ENCODE peak calls at places on chromosomes 13 and 19, in seven cellular contexts. One of them, this sample, is unnamed.

GRCh38 chr19:47228168-47228936 is 2.6 kb downstream of the BBC3 start:
- DNase-seq in suprapubic skin: peak; percentile 84
- DNase-seq in AG04450: no peak
- DNase-seq in upper lobe of right lung: peak; percentile 84
- DNase-seq in fibroblast of lung: no peak
- DNase-seq in ascending aorta: no peak
- DNase-seq in Caco-2: peak; percentile 73
- DNase-seq in this sample: no peak

GRCh38 chr13:100541882-100542545 is 46.6 kb downstream of the GGACT start:
- DNase-seq in suprapubic skin: no peak
- DNase-seq in AG04450: no peak
- DNase-seq in upper lobe of right lung: no peak
- DNase-seq in fibroblast of lung: no peak
- DNase-seq in ascending aorta: no peak
- DNase-seq in Caco-2: no peak
- DNase-seq in this sample: no peak

GRCh38 chr19:55947532-55947931 is at the start of gene NLRP8:
- DNase-seq in suprapubic skin: no peak
- DNase-seq in AG04450: no peak
- DNase-seq in upper lobe of right lung: no peak
- DNase-seq in fibroblast of lung: no peak
- DNase-seq in ascending aorta: no peak
- DNase-seq in Caco-2: no peak
- DNase-seq in this sample: no peak

GRCh38 chr13:99307648-99308339 is 595 bp upstream of the GPR183 start:
- DNase-seq in suprapubic skin: no peak
- DNase-seq in AG04450: no peak
- DNase-seq in upper lobe of right lung: no peak
- DNase-seq in fibroblast of lung: peak; percentile 90
- DNase-seq in ascending aorta: no peak
- DNase-seq in Caco-2: no peak
- DNase-seq in this sample: no peak

GRCh38 chr19:7746903-7747884 is at the start of gene CD209:
- DNase-seq in suprapubic skin: no peak
- DNase-seq in AG04450: no peak
- DNase-seq in upper lobe of right lung: no peak
- DNase-seq in fibroblast of lung: no peak
- DNase-seq in ascending aorta: no peak
- DNase-seq in Caco-2: no peak
- DNase-seq in this sample: no peak

GRCh38 chr13:93235258-93236015 is 8.8 kb downstream of the GPC6 start:
- DNase-seq in suprapubic skin: no peak
- DNase-seq in AG04450: no peak
- DNase-seq in upper lobe of right lung: no peak
- DNase-seq in fibroblast of lung: peak; percentile 83
- DNase-seq in ascending aorta: no peak
- DNase-seq in Caco-2: no peak
- DNase-seq in this sample: no peak

GRCh38 chr13:69565334-69565733 is 542.3 kb upstream of the ATXN8OS start:
- DNase-seq in suprapubic skin: no peak
- DNase-seq in AG04450: no peak
- DNase-seq in upper lobe of right lung: no peak
- DNase-seq in fibroblast of lung: peak; percentile 79
- DNase-seq in ascending aorta: no peak
- DNase-seq in Caco-2: peak; percentile 54
- DNase-seq in this sample: no peak

GRCh38 chr13:99991013-99991805 is 9.6 kb downstream of the ZIC2 start:
- DNase-seq in suprapubic skin: no peak
- DNase-seq in AG04450: no peak
- DNase-seq in upper lobe of right lung: no peak
- DNase-seq in fibroblast of lung: no peak
- DNase-seq in ascending aorta: no peak
- DNase-seq in Caco-2: no peak
- DNase-seq in this sample: no peak

GRCh38 chr13:75226755-75227435 is 255.1 kb downstream of the TBC1D4 start:
- DNase-seq in suprapubic skin: no peak
- DNase-seq in AG04450: peak; percentile 54
- DNase-seq in upper lobe of right lung: no peak
- DNase-seq in fibroblast of lung: peak; percentile 99
- DNase-seq in ascending aorta: no peak
- DNase-seq in Caco-2: no peak
- DNase-seq in this sample: peak; percentile 82

GRCh38 chr13:102317593-102317992 is 84.3 kb downstream of the FGF14 start:
- DNase-seq in suprapubic skin: peak; percentile 63
- DNase-seq in AG04450: no peak
- DNase-seq in upper lobe of right lung: peak; percentile 67
- DNase-seq in fibroblast of lung: peak; percentile 61
- DNase-seq in ascending aorta: peak; percentile 28
- DNase-seq in Caco-2: no peak
- DNase-seq in this sample: no peak

GRCh38 chr13:20099319-20099718 is 61.5 kb downstream of the GJA3 start:
- DNase-seq in suprapubic skin: no peak
- DNase-seq in AG04450: no peak
- DNase-seq in upper lobe of right lung: no peak
- DNase-seq in fibroblast of lung: no peak
- DNase-seq in ascending aorta: no peak
- DNase-seq in Caco-2: no peak
- DNase-seq in this sample: no peak

GRCh38 chr19:49014123-49014869 is 2.6 kb downstream of the LHB start:
- DNase-seq in suprapubic skin: no peak
- DNase-seq in AG04450: no peak
- DNase-seq in upper lobe of right lung: no peak
- DNase-seq in fibroblast of lung: peak; percentile 38
- DNase-seq in ascending aorta: no peak
- DNase-seq in Caco-2: no peak
- DNase-seq in this sample: no peak

GRCh38 chr13:74647991-74648390 is 513.8 kb upstream of the KLF12 start:
- DNase-seq in suprapubic skin: no peak
- DNase-seq in AG04450: no peak
- DNase-seq in upper lobe of right lung: no peak
- DNase-seq in fibroblast of lung: no peak
- DNase-seq in ascending aorta: no peak
- DNase-seq in Caco-2: no peak
- DNase-seq in this sample: no peak

GRCh38 chr13:99805361-99805760 is 166.2 kb downstream of the ZIC5 start:
- DNase-seq in suprapubic skin: no peak
- DNase-seq in AG04450: no peak
- DNase-seq in upper lobe of right lung: no peak
- DNase-seq in fibroblast of lung: no peak
- DNase-seq in ascending aorta: no peak
- DNase-seq in Caco-2: no peak
- DNase-seq in this sample: no peak

GRCh38 chr13:99086149-99086868 is 108.4 kb upstream of the DOCK9 start:
- DNase-seq in suprapubic skin: peak; percentile 66
- DNase-seq in AG04450: no peak
- DNase-seq in upper lobe of right lung: peak; percentile 83
- DNase-seq in fibroblast of lung: peak; percentile 65
- DNase-seq in ascending aorta: no peak
- DNase-seq in Caco-2: peak; percentile 49
- DNase-seq in this sample: no peak

GRCh38 chr13:71754407-71754974 is 112.5 kb downstream of the DACH1 start:
- DNase-seq in suprapubic skin: no peak
- DNase-seq in AG04450: no peak
- DNase-seq in upper lobe of right lung: no peak
- DNase-seq in fibroblast of lung: no peak
- DNase-seq in ascending aorta: no peak
- DNase-seq in Caco-2: no peak
- DNase-seq in this sample: no peak

GRCh38 chr19:46606019-46606418 is 4.9 kb downstream of the CALM3 start:
- DNase-seq in suprapubic skin: peak; percentile 48
- DNase-seq in AG04450: no peak
- DNase-seq in upper lobe of right lung: peak; percentile 49
- DNase-seq in fibroblast of lung: no peak
- DNase-seq in ascending aorta: no peak
- DNase-seq in Caco-2: no peak
- DNase-seq in this sample: no peak

GRCh38 chr19:19661675-19662251 is 1.7 kb downstream of the ATP13A1 start:
- DNase-seq in suprapubic skin: peak; percentile 57
- DNase-seq in AG04450: no peak
- DNase-seq in upper lobe of right lung: no peak
- DNase-seq in fibroblast of lung: no peak
- DNase-seq in ascending aorta: no peak
- DNase-seq in Caco-2: no peak
- DNase-seq in this sample: no peak

GRCh38 chr19:926595-927043 is 784 bp downstream of the ARID3A start:
- DNase-seq in suprapubic skin: no peak
- DNase-seq in AG04450: no peak
- DNase-seq in upper lobe of right lung: peak; percentile 85
- DNase-seq in fibroblast of lung: no peak
- DNase-seq in ascending aorta: no peak
- DNase-seq in Caco-2: no peak
- DNase-seq in this sample: no peak

GRCh38 chr19:927707-928401 is 2.0 kb downstream of the ARID3A start:
- DNase-seq in suprapubic skin: no peak
- DNase-seq in AG04450: no peak
- DNase-seq in upper lobe of right lung: no peak
- DNase-seq in fibroblast of lung: no peak
- DNase-seq in ascending aorta: no peak
- DNase-seq in Caco-2: no peak
- DNase-seq in this sample: no peak

GRCh38 chr19:925912-926594 is at the start of gene ARID3A:
- DNase-seq in suprapubic skin: no peak
- DNase-seq in AG04450: no peak
- DNase-seq in upper lobe of right lung: peak; percentile 65
- DNase-seq in fibroblast of lung: peak; percentile 79
- DNase-seq in ascending aorta: no peak
- DNase-seq in Caco-2: no peak
- DNase-seq in this sample: no peak

GRCh38 chr19:928471-929259 is 2.8 kb downstream of the ARID3A start:
- DNase-seq in suprapubic skin: no peak
- DNase-seq in AG04450: no peak
- DNase-seq in upper lobe of right lung: peak; percentile 82
- DNase-seq in fibroblast of lung: no peak
- DNase-seq in ascending aorta: no peak
- DNase-seq in Caco-2: no peak
- DNase-seq in this sample: no peak

GRCh38 chr19:927044-927706 is 1.3 kb downstream of the ARID3A start:
- DNase-seq in suprapubic skin: peak; percentile 87
- DNase-seq in AG04450: no peak
- DNase-seq in upper lobe of right lung: peak; percentile 93
- DNase-seq in fibroblast of lung: no peak
- DNase-seq in ascending aorta: no peak
- DNase-seq in Caco-2: peak; percentile 83
- DNase-seq in this sample: no peak
- TF ChIP-seq CTCF in suprapubic skin: no peak
- TF ChIP-seq CTCF in AG04450: no peak
- TF ChIP-seq CTCF in upper lobe of right lung: no peak
- TF ChIP-seq CTCF in fibroblast of lung: no peak
- TF ChIP-seq CTCF in ascending aorta: no peak
- TF ChIP-seq CTCF in Caco-2: no peak
- TF ChIP-seq CTCF in this sample: no peak

DNA sequence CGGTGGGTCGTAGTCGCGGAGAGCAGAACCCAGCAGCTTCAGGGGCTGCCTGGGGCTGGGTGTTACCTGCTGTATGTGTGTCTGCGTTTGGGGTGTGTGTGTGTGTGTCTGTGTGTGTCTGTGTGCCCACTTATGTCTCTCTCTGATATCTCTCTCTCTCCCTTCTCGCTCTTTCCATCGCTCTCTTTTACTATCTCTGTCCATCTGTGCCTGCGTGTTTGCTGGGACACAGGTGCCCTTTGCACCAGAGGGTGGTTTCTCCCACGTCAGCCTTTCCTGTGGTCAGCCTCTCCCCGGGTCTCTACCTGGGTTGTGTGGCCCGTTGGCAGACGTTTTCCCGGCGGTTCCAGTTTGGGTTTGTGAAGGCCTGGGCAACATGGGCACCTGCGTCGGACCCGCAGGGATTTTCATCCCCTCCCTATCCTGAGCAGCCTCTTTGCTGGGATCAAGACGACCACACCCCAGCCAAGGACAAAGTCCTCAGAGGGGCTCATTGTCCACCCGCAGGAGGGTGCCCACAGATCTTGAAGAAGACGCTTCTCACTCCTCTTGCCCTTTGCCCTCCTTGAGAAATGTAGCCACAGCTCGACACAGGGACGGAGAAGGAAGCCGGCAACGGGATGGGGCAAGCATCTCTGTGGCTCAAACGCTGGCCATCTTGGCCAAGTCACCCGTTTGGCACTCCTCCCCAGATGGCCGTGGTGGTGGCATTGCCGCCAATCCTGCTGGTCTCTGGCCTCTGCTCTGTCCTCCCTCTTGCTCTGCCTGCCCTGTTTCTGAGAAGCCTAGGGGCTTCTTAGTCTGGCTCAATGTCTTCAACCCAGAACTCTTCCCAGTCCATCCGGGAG is 43.3 kb downstream of the ZNF146 start:
- DNase-seq in suprapubic skin: no peak
- DNase-seq in AG04450: no peak
- DNase-seq in upper lobe of right lung: no peak
- DNase-seq in fibroblast of lung: no peak
- DNase-seq in ascending aorta: no peak
- DNase-seq in Caco-2: no peak
- DNase-seq in this sample: no peak
- H3K4me3 ChIP-seq in suprapubic skin: peak overlapping the region; percentile 51
- H3K4me3 ChIP-seq in AG04450: no peak overlapping the region
- H3K4me3 ChIP-seq in upper lobe of right lung: peak overlapping the region; percentile 50
- H3K4me3 ChIP-seq in fibroblast of lung: no peak overlapping the region
- H3K4me3 ChIP-seq in ascending aorta: peak overlapping the region; percentile 64
- H3K4me3 ChIP-seq in Caco-2: no peak overlapping the region
- H3K4me3 ChIP-seq in this sample: no peak overlapping the region

GRCh38 chr13:30905932-30906383 is at the start of gene MEDAG:
- DNase-seq in suprapubic skin: peak; percentile 93
- DNase-seq in AG04450: no peak
- DNase-seq in upper lobe of right lung: peak; percentile 67
- DNase-seq in fibroblast of lung: peak; percentile 82
- DNase-seq in ascending aorta: peak; percentile 76
- DNase-seq in Caco-2: no peak
- DNase-seq in this sample: no peak

GRCh38 chr13:30907167-30907761 is 1.2 kb downstream of the MEDAG start:
- DNase-seq in suprapubic skin: no peak
- DNase-seq in AG04450: no peak
- DNase-seq in upper lobe of right lung: no peak
- DNase-seq in fibroblast of lung: peak; percentile 59
- DNase-seq in ascending aorta: no peak
- DNase-seq in Caco-2: no peak
- DNase-seq in this sample: no peak

GRCh38 chr13:30908416-30908980 is 2.4 kb downstream of the MEDAG start:
- DNase-seq in suprapubic skin: no peak
- DNase-seq in AG04450: no peak
- DNase-seq in upper lobe of right lung: no peak
- DNase-seq in fibroblast of lung: peak; percentile 82
- DNase-seq in ascending aorta: no peak
- DNase-seq in Caco-2: no peak
- DNase-seq in this sample: no peak

GRCh38 chr13:30904043-30904442 is 2.0 kb upstream of the MEDAG start:
- DNase-seq in suprapubic skin: no peak
- DNase-seq in AG04450: no peak
- DNase-seq in upper lobe of right lung: no peak
- DNase-seq in fibroblast of lung: no peak
- DNase-seq in ascending aorta: no peak
- DNase-seq in Caco-2: no peak
- DNase-seq in this sample: no peak

GRCh38 chr13:30906411-30906990 is 430 bp downstream of the MEDAG start:
- DNase-seq in suprapubic skin: no peak
- DNase-seq in AG04450: no peak
- DNase-seq in upper lobe of right lung: no peak
- DNase-seq in fibroblast of lung: peak; percentile 17
- DNase-seq in ascending aorta: no peak
- DNase-seq in Caco-2: no peak
- DNase-seq in this sample: no peak
- H3K27me3 ChIP-seq in suprapubic skin: peaks cover 26% of the 10 kb centered on the region
- H3K27me3 ChIP-seq in AG04450: no peaks in the 10 kb centered on the region
- H3K27me3 ChIP-seq in upper lobe of right lung: peaks cover 17% of the 10 kb centered on the region
- H3K27me3 ChIP-seq in fibroblast of lung: no peaks in the 10 kb centered on the region
- H3K27me3 ChIP-seq in ascending aorta: no peaks in the 10 kb centered on the region
- H3K27me3 ChIP-seq in Caco-2: no peaks in the 10 kb centered on the region
- H3K27me3 ChIP-seq in this sample: peaks cover 2% of the 10 kb centered on the region

GRCh38 chr19:23817519-23817918 is 58.8 kb upstream of the ZNF681 start:
- DNase-seq in suprapubic skin: no peak
- DNase-seq in AG04450: no peak
- DNase-seq in upper lobe of right lung: no peak
- DNase-seq in fibroblast of lung: peak; percentile 14
- DNase-seq in ascending aorta: no peak
- DNase-seq in Caco-2: peak; percentile 30
- DNase-seq in this sample: no peak
- TF ChIP-seq CTCF in suprapubic skin: no peak
- TF ChIP-seq CTCF in AG04450: peak; percentile 31
- TF ChIP-seq CTCF in upper lobe of right lung: peak; percentile 29
- TF ChIP-seq CTCF in fibroblast of lung: peak; percentile 24
- TF ChIP-seq CTCF in ascending aorta: no peak
- TF ChIP-seq CTCF in Caco-2: no peak
- TF ChIP-seq CTCF in this sample: peak; percentile 34